ENCODE peak calls at places on chromosomes 16 and 17, in four cellular contexts. A is SK-N-SH, Y is GM12878, V is H1. H is an unnamed sample.

GRCh38 chr16:56931253-56931768 is 631 bp upstream of the HERPUD1 start:
- DNase-seq in A (no peak), Y (peak), V (no peak), H (no peak)

GRCh38 chr17:81685108-81685507 is 1.3 kb downstream of the HGS start:
- DNase-seq in A (peak), Y (no peak), V (no peak), H (no peak)

GRCh38 chr16:50282010-50282538 is 15.7 kb downstream of the ADCY7 start:
- DNase-seq in A (no peak), Y (peak), V (no peak), H (no peak)

GRCh38 chr17:704111-704864 is 10.4 kb downstream of the VPS53 start:
- DNase-seq in A (no peak), Y (no peak), V (no peak), H (no peak)

GRCh38 chr16:76985362-76985761 is 205.6 kb upstream of the MON1B start:
- DNase-seq in A (no peak), Y (no peak), V (no peak), H (no peak)

GRCh38 chr17:10789694-10790271 is 14.1 kb downstream of the TMEM238L start:
- DNase-seq in A (no peak), Y (no peak), V (no peak), H (no peak)

GRCh38 chr16:1184156-1184868 is 31.4 kb downstream of the CACNA1H start:
- DNase-seq in A (no peak), Y (no peak), V (no peak), H (no peak)

GRCh38 chr16:89100601-89101302 is 7.1 kb downstream of the ACSF3 start:
- DNase-seq in A (no peak), Y (no peak), V (no peak), H (no peak)

GRCh38 chr16:66508261-66508913 is 41.5 kb downstream of the TK2 start:
- DNase-seq in A (no peak), Y (no peak), V (no peak), H (peak)

GRCh38 chr16:84044108-84044488 is 1.5 kb upstream of the SLC38A8 start:
- DNase-seq in A (peak), Y (no peak), V (peak), H (peak)

GRCh38 chr17:82031303-82031884 is at the start of gene RAC3:
- DNase-seq in A (peak), Y (no peak), V (no peak), H (no peak)

GRCh38 chr17:44006581-44007345 is 2.3 kb downstream of the NAGS start:
- DNase-seq in A (peak), Y (peak), V (peak), H (peak)

GRCh38 chr16:89711601-89712475 is 8.9 kb downstream of the VPS9D1 start:
- DNase-seq in A (peak), Y (no peak), V (no peak), H (peak)

GRCh38 chr17:78032166-78032565 is 73.7 kb downstream of the TNRC6C start:
- DNase-seq in A (no peak), Y (no peak), V (no peak), H (no peak)

GRCh38 chr17:9729034-9729650 is 62.2 kb downstream of the DHRS7C start:
- DNase-seq in A (peak), Y (peak), V (no peak), H (peak)

GRCh38 chr16:17497648-17498047 is 26.9 kb upstream of the XYLT1 start:
- DNase-seq in A (no peak), Y (no peak), V (no peak), H (no peak)

GRCh38 chr17:20267459-20267842 is 199.9 kb downstream of the LGALS9B start:
- DNase-seq in A (no peak), Y (peak), V (no peak), H (no peak)

GRCh38 chr16:53841884-53842283 is 137.9 kb downstream of the FTO start:
- DNase-seq in A (no peak), Y (no peak), V (no peak), H (no peak)

GRCh38 chr17:5879424-5879823 is 190.8 kb upstream of the WSCD1 start:
- DNase-seq in A (no peak), Y (no peak), V (no peak), H (no peak)

GRCh38 chr17:39548494-39548893 is 59.2 kb downstream of the NEUROD2 start:
- DNase-seq in A (no peak), Y (no peak), V (no peak), H (no peak)
- TF ChIP-seq JUND in A (no peak), Y (no peak), V (no peak), H (no peak)

DNA sequence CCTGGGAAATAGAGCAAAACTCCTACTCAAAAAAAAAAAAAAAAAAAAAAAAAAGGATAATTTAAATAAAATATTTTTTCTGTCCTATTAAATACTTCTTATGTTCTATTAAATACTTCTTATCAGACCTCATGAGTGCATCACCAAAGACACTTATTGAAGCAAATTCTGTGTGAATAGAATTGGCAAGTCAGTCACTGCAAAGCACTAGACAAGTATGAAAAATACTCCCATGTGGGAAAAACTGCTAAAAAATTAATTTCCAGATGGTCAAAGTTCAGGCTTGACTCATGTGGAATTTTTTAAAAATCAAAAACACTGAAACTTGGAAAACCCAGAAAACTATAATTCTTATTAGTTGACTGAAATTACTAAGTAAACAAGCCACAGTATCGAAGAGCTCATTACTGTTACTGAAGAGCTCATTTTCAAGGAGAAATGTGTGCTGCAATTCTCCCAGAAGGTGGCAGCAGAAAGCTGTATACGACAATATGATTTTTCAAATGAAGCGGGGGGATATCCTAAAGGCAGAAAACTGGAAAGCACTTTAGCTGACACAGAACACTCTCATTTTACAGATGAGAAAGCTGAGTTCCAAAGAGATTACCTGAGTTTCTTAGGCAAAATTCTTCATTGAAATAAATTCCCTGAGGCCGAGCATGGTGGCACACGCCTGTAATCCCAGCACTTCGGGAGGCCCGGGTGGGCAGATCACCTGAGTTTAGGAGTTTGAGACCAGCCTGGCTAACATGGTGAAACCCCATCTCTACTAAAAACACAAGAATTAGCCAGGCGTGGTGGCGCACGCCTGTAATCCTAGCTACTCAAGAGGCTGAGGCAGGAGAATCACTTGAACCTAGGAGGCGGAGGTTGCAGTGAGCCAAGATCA is 15.9 kb upstream of the FBXO47 start:
- DNase-seq in A (peak), Y (peak), V (peak), H (peak)
- TF ChIP-seq JUND in A (no peak), Y (no peak), V (no peak), H (no peak)

GRCh38 chr17:73444021-73444420 is 132.2 kb upstream of the CDC42EP4 start:
- DNase-seq in A (no peak), Y (no peak), V (no peak), H (no peak)
- TF ChIP-seq JUND in A (no peak), Y (no peak), V (no peak), H (no peak)

GRCh38 chr17:45759761-45760160 is 24.4 kb upstream of the CRHR1 start:
- DNase-seq in A (peak), Y (no peak), V (no peak), H (peak)
- TF ChIP-seq JUND in A (no peak), Y (no peak), V (no peak), H (no peak)

DNA sequence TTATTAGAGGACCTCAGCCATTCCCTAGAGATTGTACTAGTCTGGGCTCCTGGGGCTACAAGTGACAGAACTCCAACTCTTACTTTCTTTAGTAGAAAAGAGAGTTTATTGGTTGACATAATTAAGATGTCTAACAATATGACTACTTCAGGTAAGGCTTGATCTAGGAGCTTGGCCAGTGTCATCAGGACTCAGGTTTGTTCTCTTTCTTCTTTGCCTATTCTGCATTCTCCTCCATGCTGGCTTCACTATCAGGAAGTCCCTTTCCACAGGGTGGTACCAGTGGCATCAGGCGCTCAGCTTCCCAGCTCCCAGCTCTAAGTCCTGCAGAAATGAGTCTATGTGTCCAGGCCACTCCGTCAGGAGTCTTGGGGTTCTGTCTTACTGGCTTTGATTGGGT is 286.1 kb upstream of the EEF2KMT start:
- DNase-seq in A (no peak), Y (no peak), V (no peak), H (no peak)
- TF ChIP-seq JUND in A (no peak), Y (no peak), V (no peak), H (no peak)

GRCh38 chr17:49548051-49548505 is 27.6 kb upstream of the NXPH3 start:
- DNase-seq in A (peak), Y (no peak), V (no peak), H (no peak)

GRCh38 chr17:49549311-49549605 is 26.4 kb upstream of the NXPH3 start:
- DNase-seq in A (peak), Y (no peak), V (no peak), H (no peak)

GRCh38 chr17:49551221-49552069 is 24.2 kb upstream of the NXPH3 start:
- DNase-seq in A (peak), Y (no peak), V (no peak), H (no peak)

GRCh38 chr17:49548506-49549310 is 27.0 kb upstream of the NXPH3 start:
- DNase-seq in A (peak), Y (no peak), V (no peak), H (peak)

GRCh38 chr17:49549691-49550678 is 25.7 kb upstream of the NXPH3 start:
- DNase-seq in A (peak), Y (no peak), V (no peak), H (no peak)
- TF ChIP-seq JUND in A (no peak), Y (no peak), V (no peak), H (no peak)

DNA sequence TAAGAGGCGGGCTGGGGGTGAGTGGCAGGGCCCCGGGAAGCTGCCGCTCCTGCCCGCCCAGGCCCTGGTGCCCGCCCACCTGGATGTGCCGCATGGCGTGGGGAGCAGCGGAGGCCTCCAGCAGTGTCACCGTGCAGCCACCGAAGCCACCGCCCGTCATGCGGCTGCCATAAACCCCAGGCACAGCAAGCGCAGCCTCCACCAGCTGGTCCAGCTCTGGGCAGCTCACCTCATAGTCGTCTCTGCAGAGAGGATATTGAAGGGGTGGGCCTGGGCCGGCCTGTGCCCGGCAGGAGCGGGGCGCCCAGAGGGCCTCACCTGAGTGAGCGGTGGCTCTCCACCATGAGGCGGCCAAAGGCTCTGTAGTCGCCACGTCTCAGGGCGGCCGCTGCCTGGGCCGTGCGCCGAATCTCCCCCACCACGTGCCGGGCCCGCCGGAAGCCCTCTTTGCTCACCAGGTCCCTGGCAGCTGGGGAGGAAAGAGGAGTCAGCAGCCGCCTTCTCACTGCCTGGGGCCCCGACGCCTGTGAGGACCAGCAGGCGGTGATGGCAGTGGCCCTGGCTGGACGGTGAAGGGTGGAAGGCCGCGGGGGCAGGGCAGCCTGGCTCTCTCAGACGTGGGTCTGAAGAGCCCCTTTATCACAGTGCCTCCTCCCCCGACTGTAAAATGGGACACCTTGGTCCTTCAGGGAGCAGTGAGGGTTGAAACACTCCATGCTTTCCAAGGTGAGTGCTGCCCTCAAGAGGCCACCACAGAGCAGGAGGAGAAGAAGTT is 6.7 kb downstream of the GALK1 start:
- DNase-seq in A (peak), Y (no peak), V (no peak), H (peak)
- TF ChIP-seq JUND in A (no peak), Y (no peak), V (no peak), H (no peak)

DNA sequence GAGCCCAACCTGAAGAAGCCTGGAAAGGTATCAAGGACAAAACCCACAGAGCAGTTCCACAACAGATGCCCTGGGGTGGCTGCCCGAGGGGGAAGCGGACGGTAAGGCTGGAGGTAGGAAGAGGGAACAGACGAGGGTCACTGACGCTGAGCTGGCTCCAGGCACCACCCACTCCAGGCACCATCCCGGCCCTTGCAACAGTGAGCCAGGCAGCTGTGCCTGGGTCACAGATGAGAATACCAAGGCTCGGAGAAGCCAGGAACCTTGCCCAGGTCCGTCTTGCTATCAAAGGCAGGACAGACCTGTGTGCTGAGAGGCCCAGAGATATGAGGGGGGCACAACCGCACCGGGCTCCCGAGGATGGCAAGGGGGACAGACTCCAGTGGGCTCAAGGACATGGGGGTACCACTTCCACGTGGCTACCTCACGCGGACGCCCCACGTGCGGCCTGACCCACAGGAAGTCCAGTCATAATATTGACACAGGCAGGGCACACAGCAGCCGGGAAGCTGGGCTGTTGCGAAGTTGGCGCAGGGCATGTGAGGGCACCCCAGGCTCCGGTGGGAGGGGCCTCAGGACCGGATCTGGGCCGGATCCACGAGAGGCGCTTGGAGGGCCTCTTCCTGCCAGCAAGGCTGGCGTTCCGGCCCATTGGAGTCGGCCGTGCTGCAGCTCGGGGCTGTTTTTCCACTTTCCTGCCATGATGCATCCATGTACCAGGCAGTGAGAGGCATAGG is 29.9 kb downstream of the PEMT start:
- DNase-seq in A (no peak), Y (no peak), V (no peak), H (no peak)
- TF ChIP-seq JUND in A (no peak), Y (no peak), V (no peak), H (no peak)

GRCh38 chr17:40702271-40702670 is 1.3 kb downstream of the KRT24 start:
- DNase-seq in A (no peak), Y (no peak), V (no peak), H (no peak)

GRCh38 chr17:40703652-40704051 is at the start of gene KRT24:
- DNase-seq in A (no peak), Y (no peak), V (no peak), H (no peak)

GRCh38 chr17:40705567-40705966 is 2.0 kb upstream of the KRT24 start:
- DNase-seq in A (no peak), Y (no peak), V (no peak), H (no peak)

DNA sequence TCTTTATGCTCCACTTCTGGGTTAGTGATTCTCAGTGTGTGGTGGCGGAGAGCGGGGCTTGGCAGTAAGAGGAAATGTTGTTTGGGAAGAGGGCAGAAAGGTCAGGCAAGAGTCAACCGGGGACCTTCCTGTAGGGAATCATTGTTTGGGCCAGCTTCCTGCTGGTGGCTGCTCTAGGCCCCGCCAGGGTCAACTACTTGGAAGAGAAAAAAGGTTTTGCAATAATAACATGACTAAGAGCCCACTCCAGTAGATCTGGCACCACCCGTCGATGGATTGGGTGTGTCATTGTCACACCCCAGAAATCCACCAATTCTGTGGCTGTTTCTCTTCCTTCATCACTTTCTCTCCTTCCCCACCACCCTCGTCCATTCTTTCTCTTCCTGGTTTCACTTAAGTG is 4.2 kb upstream of the KRT24 start:
- DNase-seq in A (no peak), Y (no peak), V (no peak), H (no peak)
- TF ChIP-seq JUND in A (no peak), Y (no peak), V (no peak), H (no peak)

GRCh38 chr17:71632328-71632727 is 488.5 kb upstream of the SOX9 start:
- DNase-seq in A (no peak), Y (no peak), V (no peak), H (no peak)
- TF ChIP-seq JUND in A (peak), Y (no peak), V (no peak), H (no peak)